ENCODE peak calls at places on chromosomes 3 and 15, in four cellular contexts. One of them, this sample, is unnamed.

GRCh38 chr3:89571298-89571697 is 463.9 kb downstream of the EPHA3 start:
- ATAC-seq in pancreas: no peak
- ATAC-seq in lung: no peak
- ATAC-seq in A549: no peak
- ATAC-seq in this sample: no peak

GRCh38 chr3:116863842-116864626 is 154.5 kb downstream of the TUSC7 start:
- ATAC-seq in pancreas: peak; percentile 77
- ATAC-seq in lung: no peak
- ATAC-seq in A549: peak; percentile 54
- ATAC-seq in this sample: no peak

GRCh38 chr3:66039590-66039887 is 821 bp upstream of the MAGI1 start:
- ATAC-seq in pancreas: peak; percentile 11
- ATAC-seq in lung: no peak
- ATAC-seq in A549: peak; percentile 61
- ATAC-seq in this sample: no peak

GRCh38 chr15:71506946-71507345 is 303.4 kb upstream of the NR2E3 start:
- ATAC-seq in pancreas: no peak
- ATAC-seq in lung: no peak
- ATAC-seq in A549: no peak
- ATAC-seq in this sample: no peak

GRCh38 chr15:35481992-35482391 is 64.0 kb downstream of the DPH6 start:
- ATAC-seq in pancreas: no peak
- ATAC-seq in lung: no peak
- ATAC-seq in A549: peak; percentile 64
- ATAC-seq in this sample: peak; percentile 96

GRCh38 chr15:38624248-38625214 is 59.9 kb upstream of the RASGRP1 start:
- ATAC-seq in pancreas: peak; percentile 22
- ATAC-seq in lung: peak; percentile 28
- ATAC-seq in A549: no peak
- ATAC-seq in this sample: peak; percentile 42

GRCh38 chr15:99495430-99496301 is 70.1 kb upstream of the MEF2A start:
- ATAC-seq in pancreas: no peak
- ATAC-seq in lung: no peak
- ATAC-seq in A549: no peak
- ATAC-seq in this sample: no peak

GRCh38 chr3:185961675-185962232 is 23.9 kb upstream of the TRA2B start:
- ATAC-seq in pancreas: no peak
- ATAC-seq in lung: no peak
- ATAC-seq in A549: no peak
- ATAC-seq in this sample: no peak

GRCh38 chr3:195690951-195691350 is 29.8 kb upstream of the MUC20 start:
- ATAC-seq in pancreas: no peak
- ATAC-seq in lung: no peak
- ATAC-seq in A549: no peak
- ATAC-seq in this sample: no peak

GRCh38 chr3:20105513-20106280 is 65.5 kb downstream of the KAT2B start:
- ATAC-seq in pancreas: no peak
- ATAC-seq in lung: no peak
- ATAC-seq in A549: no peak
- ATAC-seq in this sample: no peak

GRCh38 chr15:93141373-93141790 is 52.4 kb upstream of the RGMA start:
- ATAC-seq in pancreas: no peak
- ATAC-seq in lung: no peak
- ATAC-seq in A549: no peak
- ATAC-seq in this sample: no peak

GRCh38 chr3:50602675-50603191 is 8.8 kb downstream of the CISH start:
- ATAC-seq in pancreas: peak; percentile 3
- ATAC-seq in lung: no peak
- ATAC-seq in A549: no peak
- ATAC-seq in this sample: peak; percentile 43